ENCODE peak calls at places on chromosomes 3 and 15, in five cellular contexts. One of them, this sample, is unnamed.

GRCh38 chr3:159858650-159859049 is 130.0 kb upstream of the IL12A start:
- DNase-seq in GOT3: no peak
- DNase-seq in GM12891: no peak
- DNase-seq in EL: no peak
- DNase-seq in left lung: no peak
- DNase-seq in this sample: no peak

GRCh38 chr3:194880940-194881925 is 195.6 kb downstream of the FAM43A start:
- DNase-seq in EL: no peak
- DNase-seq in GOT3: no peak
- DNase-seq in GM12891: no peak
- DNase-seq in left lung: no peak
- DNase-seq in this sample: no peak

GRCh38 chr3:134211797-134212196 is 38.9 kb downstream of the RYK start:
- DNase-seq in GM12891: peak
- DNase-seq in GOT3: no peak
- DNase-seq in left lung: no peak
- DNase-seq in EL: peak
- DNase-seq in this sample: no peak

GRCh38 chr15:79595995-79596622 is 164.0 kb downstream of the MINAR1 start:
- DNase-seq in left lung: peak
- DNase-seq in GOT3: peak
- DNase-seq in EL: peak
- DNase-seq in GM12891: peak
- DNase-seq in this sample: no peak

GRCh38 chr3:60262546-60262945 is 988.7 kb downstream of the FHIT start:
- DNase-seq in left lung: no peak
- DNase-seq in EL: no peak
- DNase-seq in GM12891: no peak
- DNase-seq in GOT3: no peak
- DNase-seq in this sample: no peak

GRCh38 chr3:38985581-38985980 is 66.2 kb downstream of the SCN11A start:
- DNase-seq in left lung: no peak
- DNase-seq in EL: peak
- DNase-seq in GOT3: no peak
- DNase-seq in GM12891: no peak
- DNase-seq in this sample: no peak

GRCh38 chr3:182920515-182921084 is 59.7 kb downstream of the DCUN1D1 start:
- DNase-seq in GOT3: no peak
- DNase-seq in EL: no peak
- DNase-seq in left lung: no peak
- DNase-seq in GM12891: no peak
- DNase-seq in this sample: no peak

GRCh38 chr15:62994975-62995730 is 47.4 kb upstream of the TPM1 start:
- DNase-seq in GOT3: no peak
- DNase-seq in EL: peak
- DNase-seq in left lung: no peak
- DNase-seq in GM12891: no peak
- DNase-seq in this sample: no peak

GRCh38 chr3:123298903-123299302 is 97.2 kb downstream of the SEC22A start:
- DNase-seq in EL: peak
- DNase-seq in left lung: no peak
- DNase-seq in GOT3: no peak
- DNase-seq in GM12891: no peak
- DNase-seq in this sample: no peak

GRCh38 chr3:101037613-101038012 is 44.4 kb upstream of the ABI3BP start:
- DNase-seq in GM12891: no peak
- DNase-seq in left lung: no peak
- DNase-seq in EL: no peak
- DNase-seq in GOT3: no peak
- DNase-seq in this sample: no peak

GRCh38 chr15:48395532-48396011 is 64.3 kb downstream of the DUT start:
- DNase-seq in GOT3: no peak
- DNase-seq in EL: peak
- DNase-seq in GM12891: no peak
- DNase-seq in left lung: no peak
- DNase-seq in this sample: no peak

GRCh38 chr3:142987707-142988106 is 13.7 kb upstream of the U2SURP start:
- DNase-seq in left lung: no peak
- DNase-seq in GM12891: no peak
- DNase-seq in EL: peak
- DNase-seq in GOT3: no peak
- DNase-seq in this sample: no peak

GRCh38 chr15:76340198-76340801 is 3.7 kb downstream of the ISL2 start:
- DNase-seq in GM12891: peak
- DNase-seq in EL: peak
- DNase-seq in left lung: no peak
- DNase-seq in GOT3: no peak
- DNase-seq in this sample: no peak

GRCh38 chr3:43031490-43032216 is 52.5 kb downstream of the GASK1A start:
- DNase-seq in GOT3: no peak
- DNase-seq in left lung: no peak
- DNase-seq in EL: peak
- DNase-seq in GM12891: no peak
- DNase-seq in this sample: no peak

GRCh38 chr3:171189394-171189793 is 162.9 kb upstream of the SLC2A2 start:
- DNase-seq in left lung: no peak
- DNase-seq in GM12891: no peak
- DNase-seq in EL: no peak
- DNase-seq in GOT3: no peak
- DNase-seq in this sample: no peak

GRCh38 chr3:32973982-32974381 is 22.5 kb downstream of the CCR4 start:
- DNase-seq in left lung: no peak
- DNase-seq in GM12891: no peak
- DNase-seq in GOT3: no peak
- DNase-seq in EL: peak
- DNase-seq in this sample: no peak

GRCh38 chr3:126083913-126084514 is at the start of gene SLC41A3:
- DNase-seq in GM12891: peak
- DNase-seq in left lung: peak
- DNase-seq in EL: peak
- DNase-seq in GOT3: peak
- DNase-seq in this sample: peak

GRCh38 chr3:55085231-55085630 is 157.4 kb upstream of the LRTM1 start:
- DNase-seq in GM12891: no peak
- DNase-seq in left lung: no peak
- DNase-seq in GOT3: no peak
- DNase-seq in EL: no peak
- DNase-seq in this sample: no peak

GRCh38 chr3:71497367-71497925 is 86.1 kb downstream of the FOXP1 start:
- DNase-seq in GOT3: no peak
- DNase-seq in left lung: no peak
- DNase-seq in GM12891: no peak
- DNase-seq in EL: no peak
- DNase-seq in this sample: no peak

GRCh38 chr15:67019069-67019468 is 46.3 kb upstream of the SMAD3 start:
- DNase-seq in GM12891: no peak
- DNase-seq in EL: no peak
- DNase-seq in GOT3: no peak
- DNase-seq in left lung: no peak
- DNase-seq in this sample: no peak

GRCh38 chr15:96896766-96897165 is 566.3 kb downstream of the NR2F2 start:
- DNase-seq in EL: no peak
- DNase-seq in GM12891: no peak
- DNase-seq in left lung: no peak
- DNase-seq in GOT3: no peak
- DNase-seq in this sample: no peak

GRCh38 chr3:175457301-175457700 is 598.2 kb downstream of the NAALADL2 start:
- DNase-seq in GM12891: no peak
- DNase-seq in EL: no peak
- DNase-seq in left lung: no peak
- DNase-seq in GOT3: no peak
- DNase-seq in this sample: no peak

This sample was measured in thoracic aorta.